ENCODE peak calls at places on chromosomes 16 and 17, in four cellular contexts. Q, J, U and C are unnamed samples.

GRCh38 chr16:12573730-12574383 is 229.8 kb downstream of the CPPED1 start:
- DNase-seq in Q (no peak), J (no peak), U (peak; percentile 42), C (peak; percentile 34)

GRCh38 chr16:75496546-75496945 is 1.3 kb upstream of the CHST6 start:
- DNase-seq in Q (no peak), J (no peak), U (no peak), C (no peak)

GRCh38 chr17:17032131-17032692 is 10.0 kb upstream of the MPRIP start:
- DNase-seq in Q (no peak), J (no peak), U (peak; percentile 73), C (peak; percentile 57)

GRCh38 chr16:87330646-87331045 is 13.5 kb upstream of the C16orf95 start:
- DNase-seq in Q (no peak), J (no peak), U (no peak), C (no peak)

GRCh38 chr17:49567871-49568694 is 7.6 kb upstream of the NXPH3 start:
- DNase-seq in Q (no peak), J (peak; percentile 32), U (peak; percentile 91), C (peak; percentile 90)

GRCh38 chr17:40355123-40355803 is 9.3 kb downstream of the GJD3 start:
- DNase-seq in Q (no peak), J (peak; percentile 16), U (peak; percentile 87), C (peak; percentile 79)

GRCh38 chr16:81997738-81998137 is 13.5 kb downstream of the SDR42E1 start:
- DNase-seq in Q (no peak), J (no peak), U (no peak), C (no peak)

GRCh38 chr17:79760197-79760906 is 17.6 kb upstream of the CBX2 start:
- DNase-seq in Q (no peak), J (no peak), U (no peak), C (no peak)

GRCh38 chr16:58684354-58685083 is at the start of gene SLC38A7:
- DNase-seq in Q (no peak), J (peak; percentile 55), U (peak; percentile 90), C (peak; percentile 89)

GRCh38 chr16:52540910-52541309 is 6.0 kb downstream of the TOX3 start:
- DNase-seq in Q (no peak), J (no peak), U (no peak), C (no peak)

GRCh38 chr17:3740611-3741073 is 16.9 kb downstream of the HASPIN start:
- DNase-seq in Q (no peak), J (no peak), U (no peak), C (no peak)

GRCh38 chr16:17776888-17777287 is 306.1 kb upstream of the XYLT1 start:
- DNase-seq in Q (no peak), J (no peak), U (no peak), C (no peak)

GRCh38 chr17:79645022-79645776 is 34.3 kb upstream of the RBFOX3 start:
- DNase-seq in Q (no peak), J (no peak), U (no peak), C (no peak)

GRCh38 chr16:84795338-84796053 is 24.3 kb upstream of the CRISPLD2 start:
- DNase-seq in Q (no peak), J (no peak), U (peak; percentile 73), C (peak; percentile 78)

GRCh38 chr17:55770220-55770870 is 19.5 kb downstream of the PCTP start:
- DNase-seq in Q (no peak), J (no peak), U (no peak), C (no peak)

GRCh38 chr17:77930780-77931768 is 27.4 kb upstream of the TNRC6C start:
- DNase-seq in Q (no peak), J (no peak), U (no peak), C (no peak)

GRCh38 chr16:31471875-31472558 is at the start of gene TGFB1I1:
- DNase-seq in Q (no peak), J (no peak), U (peak; percentile 78), C (peak; percentile 80)

GRCh38 chr16:88329726-88330700 is 52.7 kb upstream of the ZNF469 start:
- DNase-seq in Q (no peak), J (no peak), U (no peak), C (no peak)

GRCh38 chr17:73343168-73343634 is 31.4 kb upstream of the CDC42EP4 start:
- DNase-seq in Q (no peak), J (peak; percentile 88), U (peak; percentile 67), C (peak; percentile 69)

GRCh38 chr17:13413001-13413400 is 188.7 kb downstream of the HS3ST3A1 start:
- DNase-seq in Q (no peak), J (no peak), U (no peak), C (no peak)

GRCh38 chr17:73211745-73212144 is 18.9 kb downstream of the COG1 start:
- DNase-seq in Q (no peak), J (no peak), U (no peak), C (no peak)

GRCh38 chr17:63751806-63752205 is 10.2 kb upstream of the STRADA start:
- DNase-seq in Q (no peak), J (no peak), U (no peak), C (no peak)

GRCh38 chr16:85642762-85643281 is 29.7 kb downstream of the GSE1 start:
- DNase-seq in Q (no peak), J (no peak), U (no peak), C (no peak)

GRCh38 chr16:88769617-88770458 is 15.2 kb downstream of the PIEZO1 start:
- DNase-seq in Q (no peak), J (no peak), U (no peak), C (no peak)

GRCh38 chr17:33052856-33053255 is 61.2 kb downstream of the SPACA3 start:
- DNase-seq in Q (no peak), J (no peak), U (no peak), C (no peak)

GRCh38 chr16:14576532-14576931 is 53.5 kb downstream of the PARN start:
- DNase-seq in Q (no peak), J (no peak), U (no peak), C (no peak)

GRCh38 chr16:69408451-69408850 is 16.0 kb upstream of the CYB5B start:
- DNase-seq in Q (no peak), J (no peak), U (no peak), C (no peak)

GRCh38 chr17:26774291-26775218 is 519.4 kb upstream of the WSB1 start:
- DNase-seq in Q (no peak), J (no peak), U (no peak), C (no peak)

GRCh38 chr16:78072275-78072674 is 27.2 kb upstream of the WWOX start:
- DNase-seq in Q (no peak), J (no peak), U (no peak), C (no peak)

GRCh38 chr17:3678095-3678820 is 9.6 kb downstream of the EMC6 start:
- DNase-seq in Q (no peak), J (no peak), U (no peak), C (no peak)

GRCh38 chr16:69397821-69398521 is 12.2 kb upstream of the TERF2 start:
- DNase-seq in Q (peak; percentile 19), J (no peak), U (no peak), C (no peak)

GRCh38 chr16:81695431-81695890 is 83.6 kb upstream of the PLCG2 start:
- DNase-seq in Q (no peak), J (no peak), U (no peak), C (no peak)

GRCh38 chr17:43864161-43864706 is 17.3 kb downstream of the CD300LG start:
- DNase-seq in Q (no peak), J (no peak), U (no peak), C (no peak)

GRCh38 chr17:21510686-21511367 is 134.7 kb downstream of the KCNJ12 start:
- DNase-seq in Q (no peak), J (no peak), U (no peak), C (no peak)
- H3K27ac ChIP-seq in Q (no peak overlapping the region), J (no peak overlapping the region), U (peak overlapping the region; percentile 72), C (peak overlapping the region; percentile 79)

GRCh38 chr16:22195445-22195694 is 10.7 kb upstream of the EEF2K start:
- DNase-seq in Q (no peak), J (no peak), U (no peak), C (no peak)
- H3K27ac ChIP-seq in Q (peak overlapping the region; percentile 77), J (peak overlapping the region; percentile 72), U (peak overlapping the region; percentile 79), C (peak overlapping the region; percentile 86)

GRCh38 chr16:2155091-2156024 is at the start of gene TRAF7:
- DNase-seq in Q (peak; percentile 100), J (peak; percentile 80), U (peak; percentile 98), C (peak; percentile 98)

GRCh38 chr16:2151188-2152091 is 3.0 kb downstream of the RAB26 start:
- DNase-seq in Q (no peak), J (no peak), U (no peak), C (no peak)

GRCh38 chr16:2150418-2151187 is 2.2 kb downstream of the RAB26 start:
- DNase-seq in Q (no peak), J (no peak), U (no peak), C (no peak)

GRCh38 chr16:2154533-2155090 is 970 bp upstream of the TRAF7 start:
- DNase-seq in Q (no peak), J (no peak), U (no peak), C (no peak)

DNA sequence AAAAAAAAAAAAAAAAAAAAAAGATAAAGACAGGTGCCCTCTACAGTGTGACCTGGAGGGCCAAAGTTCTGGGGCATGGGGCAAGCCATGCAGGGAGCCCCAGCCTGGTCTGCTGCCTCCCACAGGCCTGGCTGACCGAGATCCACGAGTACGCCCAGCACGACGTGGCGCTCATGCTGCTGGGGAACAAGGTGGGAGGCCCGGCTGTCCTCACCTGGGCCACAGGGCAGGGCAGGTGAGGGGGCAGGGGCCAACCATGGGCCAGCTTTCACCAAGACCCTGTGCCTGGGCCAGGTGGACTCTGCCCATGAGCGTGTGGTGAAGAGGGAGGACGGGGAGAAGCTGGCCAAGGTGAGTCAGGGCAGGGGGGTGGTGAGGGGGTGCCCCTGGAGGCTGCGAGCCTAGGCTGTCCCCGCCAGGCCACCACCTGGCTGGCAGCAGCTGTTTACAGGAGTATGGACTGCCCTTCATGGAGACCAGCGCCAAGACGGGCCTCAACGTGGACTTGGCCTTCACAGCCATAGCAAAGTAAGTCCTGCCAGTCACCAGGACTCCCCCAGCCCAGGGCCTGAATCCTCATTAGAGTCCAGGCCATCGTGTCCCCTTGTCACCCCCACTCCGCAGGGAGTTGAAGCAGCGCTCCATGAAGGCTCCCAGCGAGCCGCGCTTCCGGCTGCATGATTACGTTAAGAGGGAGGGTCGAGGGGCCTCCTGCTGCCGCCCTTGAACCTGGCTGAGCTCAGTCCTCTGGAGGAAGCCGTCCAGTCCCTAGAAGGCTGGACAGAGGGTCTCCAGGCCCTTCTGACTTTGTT is 2.7 kb upstream of the TRAF7 start:
- DNase-seq in Q (no peak), J (no peak), U (no peak), C (no peak)
- H3K27ac ChIP-seq in Q (peak overlapping the region; percentile 94), J (peak overlapping the region; percentile 38), U (peak overlapping the region; percentile 88), C (peak overlapping the region; percentile 89)

DNA sequence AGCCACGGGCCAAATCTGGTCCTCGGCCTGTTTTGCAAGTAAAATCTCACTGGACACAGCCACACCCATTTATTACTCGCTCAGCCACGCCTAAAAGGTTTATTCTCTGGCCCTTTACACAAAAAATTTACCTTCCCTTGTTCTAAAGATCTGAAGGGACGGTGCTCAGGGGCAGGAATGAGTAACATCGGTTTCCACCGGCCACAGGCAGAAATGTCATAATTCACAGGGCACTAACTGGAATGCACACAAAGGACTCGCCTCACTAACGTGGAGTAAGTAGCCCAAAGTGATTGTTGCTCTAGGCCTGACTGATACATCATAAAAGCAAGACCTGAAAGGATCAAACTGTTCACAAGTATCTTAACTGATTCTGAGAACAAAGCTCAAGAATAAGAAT is 9.0 kb upstream of the TCF25 start:
- DNase-seq in Q (no peak), J (no peak), U (no peak), C (no peak)
- H3K27ac ChIP-seq in Q (peak overlapping the region; percentile 60), J (peak overlapping the region; percentile 67), U (peak overlapping the region; percentile 87), C (peak overlapping the region; percentile 83)